ENCODE peak calls at places on chromosomes 12 and 14, in ten cellular contexts. F is lower lobe of right lung; P is mammary epithelial cell; U is naive thymus-derived CD4-positive, alpha-beta T cell; H is CD8-positive, alpha-beta T cell; R is SJCRH30; D is psoas muscle; B is transverse colon; G is adrenal gland; S is esophagus muscularis mucosa. N is an unnamed sample. For H3K4me1, the result is how much of the 10 kb centered on the place peaks cover.

GRCh38 chr14:36683083-36683724 is 21.5 kb downstream of the PAX9 start:
- DNase-seq in F (no peak), P (no peak), U (no peak), H (no peak), R (no peak), D (no peak), B (no peak), G (no peak), S (peak), N (no peak)

GRCh38 chr12:55997535-55997859 is 421 bp downstream of the SUOX start:
- DNase-seq in F (no peak), P (no peak), U (no peak), H (no peak), R (no peak), D (no peak), B (no peak), G (no peak), S (no peak), N (no peak)

GRCh38 chr12:116368196-116369194 is 91.0 kb upstream of the MED13L start:
- DNase-seq in F (peak), P (no peak), U (no peak), H (no peak), R (no peak), D (no peak), B (peak), G (no peak), S (no peak), N (no peak)

GRCh38 chr12:53048033-53048779 is 1.7 kb upstream of the TNS2 start:
- DNase-seq in F (peak), P (no peak), U (no peak), H (no peak), R (no peak), D (peak), B (peak), G (peak), S (no peak), N (peak)

GRCh38 chr12:47527816-47528215 is 178.0 kb downstream of the RPAP3 start:
- DNase-seq in F (no peak), P (no peak), U (no peak), H (no peak), R (no peak), D (no peak), B (no peak), G (no peak), S (no peak), N (no peak)

GRCh38 chr14:92492261-92492660 is 21.3 kb upstream of the RIN3 start:
- DNase-seq in F (no peak), P (no peak), U (no peak), H (no peak), R (no peak), D (no peak), B (no peak), G (no peak), S (no peak), N (peak)

GRCh38 chr12:77686760-77687159 is 143.9 kb upstream of the NAV3 start:
- DNase-seq in F (no peak), P (no peak), U (no peak), H (no peak), R (peak), D (no peak), B (no peak), G (no peak), S (no peak), N (no peak)

GRCh38 chr14:65509842-65510241 is 97.3 kb downstream of the FUT8 start:
- DNase-seq in F (no peak), P (no peak), U (no peak), H (no peak), R (no peak), D (no peak), B (no peak), G (no peak), S (no peak), N (no peak)

GRCh38 chr12:26918321-26919215 is 19.2 kb downstream of the INTS13 start:
- DNase-seq in F (no peak), P (no peak), U (no peak), H (no peak), R (no peak), D (no peak), B (no peak), G (peak), S (no peak), N (no peak)

GRCh38 chr14:95886366-95886765 is 9.7 kb downstream of the TUNAR start:
- DNase-seq in F (no peak), P (no peak), U (no peak), H (no peak), R (no peak), D (no peak), B (no peak), G (peak), S (no peak), N (no peak)

DNA sequence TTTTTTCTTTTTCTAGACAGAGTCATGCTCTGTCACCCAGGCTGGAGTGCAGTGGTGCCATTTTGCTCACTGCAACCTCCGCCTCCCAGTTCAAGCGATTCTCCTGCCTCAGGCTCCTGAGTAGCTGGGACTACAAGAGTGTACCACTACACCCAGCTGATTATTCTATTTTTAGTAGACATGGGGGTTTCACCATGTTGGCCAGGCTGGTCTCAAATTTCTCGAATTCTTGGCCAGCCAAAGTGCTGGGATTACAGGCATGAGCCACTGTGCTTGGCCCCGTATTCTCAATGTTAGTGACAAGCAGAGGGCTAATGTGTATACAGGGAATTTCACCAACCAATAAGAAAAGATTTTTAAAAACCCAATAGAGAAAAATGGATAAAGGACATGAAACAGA is 8.4 kb downstream of the PLBD2 start:
- DNase-seq in F (no peak), P (no peak), U (no peak), H (no peak), R (peak), D (no peak), B (no peak), G (peak), S (no peak), N (no peak)
- H3K4me1 ChIP-seq in F (under half), P (under half), U (under half), H (under half), R (under half), D (under half), B (under half), G (half or more), S (under half), N (under half)

GRCh38 chr14:99566009-99566389 is 38.0 kb downstream of the CCDC85C start:
- DNase-seq in F (no peak), P (peak), U (no peak), H (no peak), R (no peak), D (no peak), B (no peak), G (no peak), S (no peak), N (no peak)

GRCh38 chr14:99564903-99565259 is 39.1 kb downstream of the CCDC85C start:
- DNase-seq in F (no peak), P (no peak), U (no peak), H (no peak), R (no peak), D (no peak), B (no peak), G (no peak), S (no peak), N (no peak)

GRCh38 chr14:99564256-99564902 is 39.6 kb downstream of the CCDC85C start:
- DNase-seq in F (no peak), P (no peak), U (no peak), H (no peak), R (peak), D (no peak), B (no peak), G (peak), S (no peak), N (peak)

GRCh38 chr14:99566390-99567354 is 37.3 kb downstream of the CCDC85C start:
- DNase-seq in F (no peak), P (no peak), U (no peak), H (no peak), R (no peak), D (no peak), B (no peak), G (no peak), S (no peak), N (no peak)

DNA sequence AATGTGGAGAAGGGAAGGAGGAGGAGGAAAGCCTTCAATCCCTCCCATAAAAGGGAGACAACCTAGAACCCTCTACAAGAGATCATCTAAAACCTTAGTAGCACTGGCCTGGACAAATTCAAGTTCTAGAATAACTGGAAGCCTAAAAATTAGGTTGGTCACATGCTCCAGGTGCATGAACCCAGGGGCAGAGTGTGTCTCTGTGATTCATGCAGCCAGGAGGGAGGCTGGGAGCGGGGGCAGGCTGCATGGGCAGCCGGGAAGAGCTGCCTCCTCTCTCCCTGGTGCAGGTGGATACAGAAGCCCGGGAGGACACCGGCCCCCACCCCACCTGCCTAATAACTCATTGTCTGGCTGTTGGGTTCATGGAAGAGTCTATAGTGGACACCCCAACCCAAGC is 38.6 kb downstream of the CCDC85C start:
- DNase-seq in F (no peak), P (no peak), U (no peak), H (no peak), R (no peak), D (no peak), B (no peak), G (no peak), S (no peak), N (no peak)
- H3K4me3 ChIP-seq in F (no peak), P (no peak), U (no peak), H (no peak), R (no peak), D (no peak), B (no peak), G (no peak), S (no peak), N (no peak)

GRCh38 chr14:101507306-101508150 is 53.8 kb upstream of the DIO3 start:
- DNase-seq in F (peak), P (no peak), U (no peak), H (no peak), R (no peak), D (no peak), B (peak), G (no peak), S (no peak), N (peak)
- H3K4me1 ChIP-seq in F (under half), P (under half), U (under half), H (under half), R (under half), D (under half), B (under half), G (under half), S (under half), N (under half)

GRCh38 chr12:93174473-93174872 is 203.3 kb upstream of the NUDT4 start:
- DNase-seq in F (no peak), P (no peak), U (no peak), H (no peak), R (no peak), D (no peak), B (no peak), G (peak), S (no peak), N (no peak)

GRCh38 chr12:93176166-93176565 is 201.6 kb upstream of the NUDT4 start:
- DNase-seq in F (no peak), P (peak), U (no peak), H (no peak), R (no peak), D (no peak), B (no peak), G (no peak), S (no peak), N (no peak)

GRCh38 chr12:93174048-93174447 is 203.7 kb upstream of the NUDT4 start:
- DNase-seq in F (no peak), P (no peak), U (no peak), H (no peak), R (no peak), D (no peak), B (no peak), G (peak), S (no peak), N (no peak)

GRCh38 chr12:93176610-93177126 is 201.1 kb upstream of the NUDT4 start:
- DNase-seq in F (no peak), P (no peak), U (no peak), H (no peak), R (no peak), D (no peak), B (no peak), G (no peak), S (no peak), N (no peak)

DNA sequence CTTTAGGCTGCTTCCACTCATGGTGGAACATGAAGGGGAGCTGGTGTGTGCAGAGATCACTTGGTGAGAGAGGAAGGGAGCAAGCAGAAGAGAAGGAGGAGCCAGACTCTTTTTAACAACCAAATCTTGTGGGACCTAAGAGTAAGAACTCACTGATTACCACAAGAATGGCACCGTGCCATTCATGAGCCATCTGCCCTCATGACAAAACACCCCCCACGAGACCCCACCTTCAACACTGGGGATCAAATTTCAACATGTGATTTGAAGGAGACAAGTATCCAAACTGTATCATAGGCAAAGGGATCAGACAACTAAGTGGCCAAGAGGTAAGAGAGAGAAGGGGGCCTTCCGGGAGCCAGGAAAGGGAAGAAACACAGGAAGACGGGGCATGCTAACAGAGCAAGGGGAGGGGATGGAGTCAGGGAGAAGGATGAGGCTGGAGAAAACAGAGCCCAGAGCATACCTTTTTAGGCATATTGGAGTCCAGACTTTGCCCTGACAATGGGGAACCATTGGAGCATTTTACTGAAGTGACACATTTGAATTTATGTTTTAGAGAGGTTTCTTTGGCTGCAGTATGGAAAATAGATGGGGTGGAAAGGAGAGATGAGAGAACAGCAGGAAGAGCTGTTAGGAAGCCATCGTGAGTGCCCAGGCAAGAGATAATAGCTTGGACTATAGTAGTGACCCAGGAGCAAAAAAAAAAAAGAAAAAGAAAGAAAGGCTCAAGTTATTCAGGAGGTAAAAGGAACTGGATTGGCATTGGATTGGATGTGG is 204.4 kb upstream of the NUDT4 start:
- DNase-seq in F (no peak), P (no peak), U (no peak), H (no peak), R (peak), D (no peak), B (no peak), G (no peak), S (no peak), N (no peak)
- H3K4me3 ChIP-seq in F (no peak), P (no peak), U (no peak), H (no peak), R (no peak), D (no peak), B (no peak), G (no peak), S (no peak), N (no peak)

GRCh38 chr14:24984846-24985589 is 64.9 kb downstream of the STXBP6 start:
- DNase-seq in F (no peak), P (no peak), U (no peak), H (no peak), R (peak), D (no peak), B (peak), G (no peak), S (no peak), N (no peak)

GRCh38 chr14:24982472-24983155 is 67.3 kb downstream of the STXBP6 start:
- DNase-seq in F (no peak), P (peak), U (no peak), H (no peak), R (no peak), D (no peak), B (no peak), G (no peak), S (no peak), N (no peak)

GRCh38 chr14:24990773-24991172 is 59.2 kb downstream of the STXBP6 start:
- DNase-seq in F (no peak), P (no peak), U (no peak), H (no peak), R (no peak), D (no peak), B (no peak), G (no peak), S (no peak), N (no peak)

GRCh38 chr14:24991821-24992220 is 58.1 kb downstream of the STXBP6 start:
- DNase-seq in F (no peak), P (no peak), U (no peak), H (no peak), R (no peak), D (no peak), B (no peak), G (no peak), S (no peak), N (no peak)

GRCh38 chr14:24986206-24986893 is 63.6 kb downstream of the STXBP6 start:
- DNase-seq in F (no peak), P (no peak), U (no peak), H (no peak), R (no peak), D (no peak), B (no peak), G (no peak), S (no peak), N (peak)
- H3K4me1 ChIP-seq in F (under half), P (under half), U (under half), H (under half), R (under half), D (under half), B (under half), G (under half), S (under half), N (under half)

GRCh38 chr12:57129311-57130288 is 1.3 kb downstream of the LRP1 start:
- DNase-seq in F (no peak), P (peak), U (no peak), H (no peak), R (peak), D (peak), B (peak), G (no peak), S (no peak), N (peak)

GRCh38 chr12:57128519-57129247 is 400 bp downstream of the LRP1 start:
- DNase-seq in F (no peak), P (no peak), U (no peak), H (no peak), R (peak), D (no peak), B (peak), G (no peak), S (no peak), N (peak)

GRCh38 chr12:57133013-57133569 is 4.8 kb downstream of the LRP1 start:
- DNase-seq in F (no peak), P (no peak), U (no peak), H (no peak), R (no peak), D (no peak), B (peak), G (no peak), S (no peak), N (no peak)

GRCh38 chr12:57131896-57132744 is 3.8 kb downstream of the LRP1 start:
- DNase-seq in F (no peak), P (no peak), U (no peak), H (no peak), R (peak), D (no peak), B (peak), G (no peak), S (no peak), N (no peak)

GRCh38 chr12:57130941-57131340 is 2.7 kb downstream of the LRP1 start:
- DNase-seq in F (no peak), P (no peak), U (no peak), H (no peak), R (no peak), D (no peak), B (peak), G (no peak), S (no peak), N (no peak)
- H3K4me3 ChIP-seq in F (peak), P (no peak), U (no peak), H (no peak), R (no peak), D (peak), B (no peak), G (no peak), S (peak), N (peak)